ENCODE peak calls at places on chromosome 1, in ten cellular contexts. Y, B, C, L, X, G, Q, O, I and A are unnamed samples.

GRCh38 chr1:61139324-61140055 is 57.1 kb downstream of the NFIA start:
- DNase-seq in Y (no peak), B (peak), C (no peak), L (peak), X (no peak), G (peak), Q (no peak), O (no peak), I (no peak), A (no peak)

GRCh38 chr1:159439422-159439821 is at the start of gene OR10J1:
- DNase-seq in Y (no peak), B (no peak), C (no peak), L (no peak), X (no peak), G (no peak), Q (no peak), O (no peak), I (no peak), A (no peak)

GRCh38 chr1:17886361-17886760 is 131.2 kb downstream of the ACTL8 start:
- DNase-seq in Y (no peak), B (no peak), C (no peak), L (no peak), X (no peak), G (no peak), Q (no peak), O (no peak), I (no peak), A (no peak)

GRCh38 chr1:50271968-50272578 is 151.2 kb downstream of the DMRTA2 start:
- DNase-seq in Y (peak), B (no peak), C (peak), L (no peak), X (peak), G (no peak), Q (peak), O (peak), I (peak), A (no peak)

GRCh38 chr1:221439734-221440436 is 302.0 kb downstream of the DUSP10 start:
- DNase-seq in Y (no peak), B (peak), C (no peak), L (peak), X (no peak), G (peak), Q (no peak), O (no peak), I (no peak), A (no peak)

GRCh38 chr1:159177273-159177907 is 6.0 kb downstream of the CADM3 start:
- DNase-seq in Y (peak), B (peak), C (no peak), L (peak), X (no peak), G (peak), Q (peak), O (peak), I (no peak), A (no peak)

GRCh38 chr1:2554621-2555387 is 1.4 kb upstream of the TNFRSF14 start:
- DNase-seq in Y (peak), B (no peak), C (no peak), L (no peak), X (no peak), G (no peak), Q (no peak), O (peak), I (peak), A (peak)

GRCh38 chr1:229224308-229224707 is 46.6 kb upstream of the RAB4A start:
- DNase-seq in Y (no peak), B (no peak), C (no peak), L (no peak), X (no peak), G (no peak), Q (no peak), O (no peak), I (no peak), A (no peak)

GRCh38 chr1:180042994-180043622 is 88.5 kb downstream of the CEP350 start:
- DNase-seq in Y (no peak), B (no peak), C (no peak), L (peak), X (no peak), G (no peak), Q (no peak), O (no peak), I (no peak), A (no peak)

GRCh38 chr1:115655916-115656315 is 14.1 kb downstream of the VANGL1 start:
- DNase-seq in Y (no peak), B (no peak), C (no peak), L (no peak), X (no peak), G (no peak), Q (no peak), O (no peak), I (no peak), A (no peak)

GRCh38 chr1:48870596-48870995 is 93.9 kb upstream of the BEND5 start:
- DNase-seq in Y (peak), B (no peak), C (peak), L (no peak), X (no peak), G (no peak), Q (no peak), O (peak), I (no peak), A (no peak)